ENCODE peak calls at places on chromosomes 11 and 22, in six cellular contexts. One of them, this sample, is unnamed.

GRCh38 chr11:46295312-46295995 is 18.0 kb downstream of the CREB3L1 start:
- DNase-seq in H1: peak; percentile 64
- DNase-seq in H9: peak; percentile 91
- DNase-seq in trophoblast cell: peak; percentile 25
- DNase-seq in neuronal stem cell: peak; percentile 73
- DNase-seq in mesenchymal stem cell: peak; percentile 82
- DNase-seq in this sample: peak; percentile 72

GRCh38 chr11:9210224-9210921 is 54.8 kb downstream of the DENND5A start:
- DNase-seq in H9: no peak
- DNase-seq in neuronal stem cell: no peak
- DNase-seq in mesenchymal stem cell: no peak
- DNase-seq in trophoblast cell: peak; percentile 68
- DNase-seq in H1: no peak
- DNase-seq in this sample: no peak

GRCh38 chr11:109040303-109040702 is 375.4 kb downstream of the DDX10 start:
- DNase-seq in H9: peak; percentile 52
- DNase-seq in mesenchymal stem cell: no peak
- DNase-seq in neuronal stem cell: no peak
- DNase-seq in H1: peak; percentile 21
- DNase-seq in trophoblast cell: peak; percentile 21
- DNase-seq in this sample: no peak

GRCh38 chr11:133955945-133956421 is 785 bp downstream of the IGSF9B start:
- DNase-seq in mesenchymal stem cell: no peak
- DNase-seq in H9: no peak
- DNase-seq in neuronal stem cell: no peak
- DNase-seq in trophoblast cell: no peak
- DNase-seq in H1: no peak
- DNase-seq in this sample: no peak

GRCh38 chr11:28679795-28680194 is 571.6 kb downstream of the METTL15 start:
- DNase-seq in H1: no peak
- DNase-seq in neuronal stem cell: no peak
- DNase-seq in trophoblast cell: no peak
- DNase-seq in H9: no peak
- DNase-seq in mesenchymal stem cell: peak; percentile 75
- DNase-seq in this sample: peak; percentile 88

GRCh38 chr11:100910808-100911207 is 218.8 kb downstream of the PGR start:
- DNase-seq in neuronal stem cell: no peak
- DNase-seq in trophoblast cell: no peak
- DNase-seq in H9: no peak
- DNase-seq in H1: no peak
- DNase-seq in mesenchymal stem cell: no peak
- DNase-seq in this sample: no peak

GRCh38 chr22:42680648-42681047 is 31.5 kb upstream of the CYB5R3 start:
- DNase-seq in mesenchymal stem cell: peak; percentile 97
- DNase-seq in trophoblast cell: peak; percentile 97
- DNase-seq in H1: no peak
- DNase-seq in neuronal stem cell: no peak
- DNase-seq in H9: no peak
- DNase-seq in this sample: peak; percentile 98

GRCh38 chr11:47969401-47969800 is 11.0 kb upstream of the PTPRJ start:
- DNase-seq in H9: no peak
- DNase-seq in neuronal stem cell: no peak
- DNase-seq in mesenchymal stem cell: no peak
- DNase-seq in H1: no peak
- DNase-seq in trophoblast cell: no peak
- DNase-seq in this sample: no peak

GRCh38 chr11:107561688-107562087 is 3.8 kb downstream of the ALKBH8 start:
- DNase-seq in H9: no peak
- DNase-seq in mesenchymal stem cell: peak; percentile 49
- DNase-seq in H1: no peak
- DNase-seq in neuronal stem cell: no peak
- DNase-seq in trophoblast cell: peak; percentile 82
- DNase-seq in this sample: peak; percentile 34

GRCh38 chr22:40728731-40729189 is 49.5 kb downstream of the MCHR1 start:
- DNase-seq in trophoblast cell: peak; percentile 95
- DNase-seq in H1: no peak
- DNase-seq in H9: no peak
- DNase-seq in neuronal stem cell: no peak
- DNase-seq in mesenchymal stem cell: peak; percentile 86
- DNase-seq in this sample: no peak

GRCh38 chr22:40462195-40462988 is 92.0 kb downstream of the SGSM3 start:
- DNase-seq in mesenchymal stem cell: no peak
- DNase-seq in H1: no peak
- DNase-seq in trophoblast cell: no peak
- DNase-seq in neuronal stem cell: no peak
- DNase-seq in H9: no peak
- DNase-seq in this sample: no peak

GRCh38 chr22:31879585-31879984 is 64.8 kb upstream of the YWHAH start:
- DNase-seq in neuronal stem cell: no peak
- DNase-seq in H9: no peak
- DNase-seq in trophoblast cell: no peak
- DNase-seq in mesenchymal stem cell: no peak
- DNase-seq in H1: no peak
- DNase-seq in this sample: no peak

GRCh38 chr22:27315833-27316232 is 485.7 kb downstream of the MN1 start:
- DNase-seq in H9: no peak
- DNase-seq in neuronal stem cell: no peak
- DNase-seq in H1: no peak
- DNase-seq in trophoblast cell: no peak
- DNase-seq in mesenchymal stem cell: no peak
- DNase-seq in this sample: no peak
- H3K14ac ChIP-seq in H9: no peak overlapping the region
- H3K14ac ChIP-seq in neuronal stem cell: no peak overlapping the region
- H3K14ac ChIP-seq in H1: no peak overlapping the region
- H3K14ac ChIP-seq in trophoblast cell: no peak overlapping the region
- H3K14ac ChIP-seq in mesenchymal stem cell: no peak overlapping the region
- H3K14ac ChIP-seq in this sample: no peak overlapping the region

GRCh38 chr11:102318469-102318868 is 1.2 kb downstream of the BIRC3 start:
- DNase-seq in mesenchymal stem cell: no peak
- DNase-seq in H9: no peak
- DNase-seq in trophoblast cell: no peak
- DNase-seq in neuronal stem cell: no peak
- DNase-seq in H1: no peak
- DNase-seq in this sample: peak; percentile 48
- H3K14ac ChIP-seq in mesenchymal stem cell: no peak overlapping the region
- H3K14ac ChIP-seq in H9: no peak overlapping the region
- H3K14ac ChIP-seq in trophoblast cell: no peak overlapping the region
- H3K14ac ChIP-seq in neuronal stem cell: no peak overlapping the region
- H3K14ac ChIP-seq in H1: no peak overlapping the region
- H3K14ac ChIP-seq in this sample: no peak overlapping the region

GRCh38 chr11:116226731-116227130 is 546.1 kb downstream of the BUD13 start:
- DNase-seq in trophoblast cell: no peak
- DNase-seq in neuronal stem cell: no peak
- DNase-seq in mesenchymal stem cell: no peak
- DNase-seq in H9: peak; percentile 41
- DNase-seq in H1: no peak
- DNase-seq in this sample: no peak

GRCh38 chr11:116224889-116225200 is 547.9 kb downstream of the BUD13 start:
- DNase-seq in H9: no peak
- DNase-seq in mesenchymal stem cell: no peak
- DNase-seq in trophoblast cell: no peak
- DNase-seq in H1: no peak
- DNase-seq in neuronal stem cell: no peak
- DNase-seq in this sample: no peak

GRCh38 chr11:116225236-116225635 is 547.6 kb downstream of the BUD13 start:
- DNase-seq in trophoblast cell: no peak
- DNase-seq in H9: no peak
- DNase-seq in H1: no peak
- DNase-seq in mesenchymal stem cell: no peak
- DNase-seq in neuronal stem cell: no peak
- DNase-seq in this sample: no peak

GRCh38 chr11:116224154-116224888 is 548.5 kb downstream of the BUD13 start:
- DNase-seq in mesenchymal stem cell: peak; percentile 33
- DNase-seq in H1: no peak
- DNase-seq in H9: peak; percentile 57
- DNase-seq in neuronal stem cell: peak; percentile 51
- DNase-seq in trophoblast cell: no peak
- DNase-seq in this sample: peak; percentile 22

DNA sequence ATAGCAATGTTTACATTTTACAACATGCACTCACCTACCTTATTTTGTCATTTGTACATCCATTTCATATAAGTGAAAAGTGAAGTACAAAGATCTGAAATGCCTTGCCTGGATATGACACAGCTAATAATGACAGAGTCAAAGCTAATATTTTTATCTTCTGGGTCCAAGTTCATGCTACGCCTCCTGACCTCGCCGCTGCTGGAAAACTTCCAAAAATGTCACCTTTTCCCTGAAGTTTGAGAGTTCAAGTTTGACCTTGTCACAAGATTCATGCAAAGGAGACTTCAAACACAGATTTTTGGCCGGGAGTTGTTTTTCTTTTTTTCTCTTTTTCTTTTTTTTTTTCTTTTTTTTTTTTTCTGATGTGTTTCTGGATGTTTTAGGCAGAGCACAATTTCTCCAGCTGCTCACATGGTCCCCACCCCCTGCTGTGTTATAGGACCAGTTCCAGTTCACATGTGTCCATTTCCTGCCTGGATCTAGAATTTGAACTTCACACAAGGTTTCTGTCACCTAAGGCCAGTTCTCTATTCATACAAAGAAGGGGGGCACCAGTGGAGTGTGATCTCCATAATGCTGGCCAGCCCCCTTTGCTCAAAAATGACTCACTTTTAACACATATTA is 546.9 kb downstream of the BUD13 start:
- DNase-seq in H9: no peak
- DNase-seq in neuronal stem cell: no peak
- DNase-seq in mesenchymal stem cell: no peak
- DNase-seq in H1: no peak
- DNase-seq in trophoblast cell: no peak
- DNase-seq in this sample: no peak
- H3K14ac ChIP-seq in H9: no peak overlapping the region
- H3K14ac ChIP-seq in neuronal stem cell: no peak overlapping the region
- H3K14ac ChIP-seq in mesenchymal stem cell: no peak overlapping the region
- H3K14ac ChIP-seq in H1: no peak overlapping the region
- H3K14ac ChIP-seq in trophoblast cell: no peak overlapping the region
- H3K14ac ChIP-seq in this sample: no peak overlapping the region

GRCh38 chr11:16890442-16890841 is 123.8 kb downstream of the PLEKHA7 start:
- DNase-seq in mesenchymal stem cell: no peak
- DNase-seq in H1: no peak
- DNase-seq in H9: no peak
- DNase-seq in neuronal stem cell: no peak
- DNase-seq in trophoblast cell: no peak
- DNase-seq in this sample: no peak
- H3K14ac ChIP-seq in mesenchymal stem cell: no peak overlapping the region
- H3K14ac ChIP-seq in H1: no peak overlapping the region
- H3K14ac ChIP-seq in H9: no peak overlapping the region
- H3K14ac ChIP-seq in neuronal stem cell: no peak overlapping the region
- H3K14ac ChIP-seq in trophoblast cell: no peak overlapping the region
- H3K14ac ChIP-seq in this sample: no peak overlapping the region

DNA sequence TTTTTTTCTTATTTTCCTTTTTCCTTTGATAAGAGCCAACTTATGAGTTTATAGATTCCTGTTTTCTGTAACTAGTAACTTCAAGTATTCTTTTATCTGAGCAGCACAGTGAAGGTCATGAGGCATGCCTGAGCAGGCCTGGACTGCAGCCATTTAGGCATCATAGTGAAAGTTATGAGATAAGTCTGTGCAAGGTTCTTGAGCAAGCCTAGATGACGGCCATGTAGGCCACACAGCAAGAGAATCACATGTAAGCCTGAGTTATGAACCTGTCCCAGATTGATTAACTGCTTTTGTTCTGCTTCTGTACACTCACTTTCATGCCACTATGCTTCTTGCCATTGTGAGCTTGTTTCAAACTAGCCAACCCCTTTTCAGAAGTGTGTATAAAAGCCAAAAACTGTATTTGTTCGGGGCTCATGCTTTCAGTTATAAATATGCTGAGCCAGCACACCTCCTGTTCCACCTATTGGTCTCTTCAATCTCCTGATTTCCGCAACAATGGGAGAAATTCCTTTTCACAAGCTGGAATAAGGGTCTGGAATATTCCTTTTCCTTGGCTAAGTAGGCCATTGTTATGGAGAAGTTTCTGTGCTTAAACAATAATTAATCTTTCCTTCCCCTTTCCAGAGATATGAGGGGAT is 745.7 kb downstream of the FAM181B start:
- DNase-seq in mesenchymal stem cell: peak; percentile 25
- DNase-seq in neuronal stem cell: no peak
- DNase-seq in H9: no peak
- DNase-seq in H1: no peak
- DNase-seq in trophoblast cell: no peak
- DNase-seq in this sample: no peak
- H3K14ac ChIP-seq in mesenchymal stem cell: no peak overlapping the region
- H3K14ac ChIP-seq in neuronal stem cell: no peak overlapping the region
- H3K14ac ChIP-seq in H9: no peak overlapping the region
- H3K14ac ChIP-seq in H1: no peak overlapping the region
- H3K14ac ChIP-seq in trophoblast cell: no peak overlapping the region
- H3K14ac ChIP-seq in this sample: no peak overlapping the region